ENCODE peak calls at places on chromosomes 7 and 10, in six cellular contexts. F, C, S, M, R and O are unnamed samples.

GRCh38 chr7:28165971-28166955 is 14.3 kb downstream of the JAZF1 start:
- DNase-seq in F (no peak), C (peak), S (no peak), M (no peak), R (no peak), O (no peak)

GRCh38 chr10:14889318-14889717 is 10.7 kb downstream of the SUV39H2 start:
- DNase-seq in F (peak), C (peak), S (peak), M (peak), R (no peak), O (no peak)

GRCh38 chr7:17668122-17668521 is 272.2 kb downstream of the SNX13 start:
- DNase-seq in F (no peak), C (no peak), S (no peak), M (no peak), R (no peak), O (no peak)

GRCh38 chr7:79361214-79361613 is 92.3 kb downstream of the MAGI2 start:
- DNase-seq in F (no peak), C (peak), S (no peak), M (no peak), R (no peak), O (no peak)

GRCh38 chr7:139822855-139823254 is 6.2 kb upstream of the TBXAS1 start:
- DNase-seq in F (no peak), C (no peak), S (no peak), M (no peak), R (no peak), O (no peak)

GRCh38 chr7:95436407-95436806 is 1.6 kb upstream of the PON2 start:
- DNase-seq in F (no peak), C (no peak), S (no peak), M (no peak), R (no peak), O (no peak)

GRCh38 chr7:4436936-4437335 is 245.2 kb upstream of the FOXK1 start:
- DNase-seq in F (no peak), C (no peak), S (no peak), M (no peak), R (no peak), O (no peak)

GRCh38 chr7:24175603-24176002 is 108.4 kb upstream of the NPY start:
- DNase-seq in F (no peak), C (no peak), S (no peak), M (no peak), R (no peak), O (no peak)

GRCh38 chr7:7099584-7100014 is 82.7 kb upstream of the C1GALT1 start:
- DNase-seq in F (peak), C (peak), S (peak), M (peak), R (peak), O (no peak)

GRCh38 chr7:57789130-57789529 is 339.2 kb downstream of the ZNF716 start:
- DNase-seq in F (no peak), C (no peak), S (no peak), M (no peak), R (no peak), O (no peak)

GRCh38 chr7:4665661-4666060 is 16.4 kb upstream of the FOXK1 start:
- DNase-seq in F (no peak), C (peak), S (peak), M (no peak), R (no peak), O (no peak)

GRCh38 chr7:141511370-141512335 is 39.6 kb upstream of the AGK start:
- DNase-seq in F (no peak), C (no peak), S (no peak), M (no peak), R (no peak), O (no peak)

GRCh38 chr10:29895436-29895835 is 163.9 kb downstream of the JCAD start:
- DNase-seq in F (no peak), C (no peak), S (peak), M (no peak), R (no peak), O (no peak)

GRCh38 chr10:87500646-87501048 is 4.0 kb upstream of the MINPP1 start:
- DNase-seq in F (peak), C (peak), S (no peak), M (no peak), R (peak), O (no peak)

GRCh38 chr10:122427280-122427679 is 27.2 kb upstream of the ARMS2 start:
- DNase-seq in F (no peak), C (no peak), S (no peak), M (no peak), R (no peak), O (no peak)

GRCh38 chr7:130372402-130372801 is 7.9 kb upstream of the CPA1 start:
- DNase-seq in F (no peak), C (no peak), S (no peak), M (no peak), R (no peak), O (no peak)

GRCh38 chr10:35516102-35516670 is 89.0 kb upstream of the GJD4 start:
- DNase-seq in F (no peak), C (no peak), S (peak), M (no peak), R (no peak), O (no peak)

GRCh38 chr10:60820093-60820769 is 42.0 kb downstream of the CDK1 start:
- DNase-seq in F (no peak), C (peak), S (peak), M (no peak), R (no peak), O (peak)

GRCh38 chr10:102804382-102804781 is 32.8 kb downstream of the CYP17A1 start:
- DNase-seq in F (no peak), C (no peak), S (no peak), M (no peak), R (no peak), O (no peak)

GRCh38 chr7:92635538-92635937 is 45.3 kb upstream of the FAM133B start:
- DNase-seq in F (no peak), C (peak), S (no peak), M (no peak), R (no peak), O (no peak)

GRCh38 chr10:126959431-126959830 is 54.2 kb downstream of the DOCK1 start:
- DNase-seq in F (no peak), C (no peak), S (no peak), M (no peak), R (no peak), O (no peak)

GRCh38 chr7:114175140-114175539 is 239.5 kb upstream of the FOXP2 start:
- DNase-seq in F (no peak), C (no peak), S (no peak), M (no peak), R (no peak), O (no peak)

GRCh38 chr7:22842383-22842903 is 19.8 kb upstream of the TOMM7 start:
- DNase-seq in F (no peak), C (no peak), S (no peak), M (no peak), R (no peak), O (no peak)

GRCh38 chr10:8061274-8062211 is 7.1 kb downstream of the GATA3 start:
- DNase-seq in F (no peak), C (peak), S (peak), M (no peak), R (no peak), O (no peak)

GRCh38 chr7:66697451-66698438 is 42.8 kb upstream of the RABGEF1 start:
- DNase-seq in F (peak), C (no peak), S (no peak), M (no peak), R (peak), O (no peak)

GRCh38 chr7:149733131-149733531 is 40.3 kb downstream of the ZNF467 start:
- DNase-seq in F (no peak), C (no peak), S (no peak), M (no peak), R (no peak), O (no peak)

GRCh38 chr10:99396471-99396870 is 34.0 kb downstream of the GOT1 start:
- DNase-seq in F (no peak), C (no peak), S (no peak), M (no peak), R (peak), O (no peak)

GRCh38 chr10:121032460-121032859 is 181.3 kb downstream of the WDR11 start:
- DNase-seq in F (no peak), C (peak), S (no peak), M (no peak), R (no peak), O (no peak)

GRCh38 chr7:101934618-101935017 is 117.2 kb downstream of the CUX1 start:
- DNase-seq in F (no peak), C (no peak), S (no peak), M (no peak), R (no peak), O (no peak)

GRCh38 chr7:20104696-20105095 is 112.5 kb downstream of the MACC1 start:
- DNase-seq in F (no peak), C (no peak), S (no peak), M (no peak), R (no peak), O (no peak)

GRCh38 chr7:103857435-103857834 is 132.0 kb downstream of the RELN start:
- DNase-seq in F (no peak), C (no peak), S (no peak), M (no peak), R (no peak), O (no peak)

GRCh38 chr10:1556496-1556895 is 180.8 kb downstream of the ADARB2 start:
- DNase-seq in F (no peak), C (no peak), S (no peak), M (no peak), R (no peak), O (no peak)

GRCh38 chr7:23863209-23863798 is 153.3 kb downstream of the STK31 start:
- DNase-seq in F (peak), C (peak), S (peak), M (peak), R (peak), O (no peak)

GRCh38 chr10:62264702-62265436 is 3.8 kb downstream of the RTKN2 start:
- DNase-seq in F (peak), C (peak), S (peak), M (peak), R (peak), O (no peak)

GRCh38 chr10:86078639-86079035 is 288.0 kb downstream of the GRID1 start:
- DNase-seq in F (no peak), C (no peak), S (no peak), M (no peak), R (no peak), O (no peak)

GRCh38 chr10:74213571-74214162 is 62.6 kb downstream of the ADK start:
- DNase-seq in F (peak), C (peak), S (peak), M (peak), R (peak), O (no peak)

DNA sequence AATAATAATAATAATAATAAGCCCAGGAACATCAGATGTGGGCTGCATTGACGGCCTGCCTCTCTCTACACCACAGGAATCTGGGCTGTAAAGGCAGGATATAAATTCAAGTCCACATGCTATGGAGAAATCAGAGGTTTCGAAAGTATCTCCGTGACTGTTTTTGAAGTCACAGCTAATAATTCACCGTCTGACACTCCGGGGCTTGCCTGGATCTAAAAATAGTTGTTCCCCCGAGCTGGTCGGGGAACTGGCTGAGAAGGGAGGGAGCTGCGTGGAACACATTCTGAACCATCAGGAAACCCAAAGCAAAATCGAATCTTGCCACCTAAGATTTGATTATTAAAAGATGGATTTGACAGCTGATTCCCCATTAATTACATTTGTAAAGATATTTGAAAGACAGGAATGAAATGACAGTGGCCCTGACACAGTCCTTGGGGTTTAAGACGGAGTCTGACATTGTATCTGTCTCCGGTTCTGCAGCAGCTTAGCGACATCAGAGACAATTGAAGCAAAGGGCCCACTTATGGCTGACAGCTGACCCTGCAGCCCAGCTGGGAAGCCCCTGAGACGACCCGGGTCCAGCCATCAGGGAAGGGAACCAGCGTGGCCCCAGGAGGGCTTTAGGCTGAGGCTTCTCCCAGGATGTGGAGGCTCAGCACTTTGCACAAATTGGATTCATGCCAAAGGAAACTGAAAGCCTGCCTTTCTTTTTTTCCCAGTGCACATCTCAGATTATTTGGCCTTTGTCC is 35.2 kb downstream of the KLF6 start:
- DNase-seq in F (no peak), C (peak), S (no peak), M (no peak), R (peak), O (no peak)
- TF ChIP-seq MYC in F (no peak), C (no peak), S (no peak), M (no peak), R (no peak), O (no peak)

GRCh38 chr10:50650481-50650880 is 26.7 kb upstream of the SGMS1 start:
- DNase-seq in F (no peak), C (no peak), S (no peak), M (no peak), R (no peak), O (no peak)

GRCh38 chr10:50648935-50649227 is 25.1 kb upstream of the SGMS1 start:
- DNase-seq in F (no peak), C (no peak), S (no peak), M (no peak), R (no peak), O (no peak)

GRCh38 chr10:50653758-50654157 is 30.0 kb upstream of the SGMS1 start:
- DNase-seq in F (no peak), C (no peak), S (no peak), M (no peak), R (no peak), O (no peak)

GRCh38 chr10:50651808-50652207 is 28.1 kb upstream of the SGMS1 start:
- DNase-seq in F (no peak), C (no peak), S (no peak), M (no peak), R (no peak), O (no peak)

DNA sequence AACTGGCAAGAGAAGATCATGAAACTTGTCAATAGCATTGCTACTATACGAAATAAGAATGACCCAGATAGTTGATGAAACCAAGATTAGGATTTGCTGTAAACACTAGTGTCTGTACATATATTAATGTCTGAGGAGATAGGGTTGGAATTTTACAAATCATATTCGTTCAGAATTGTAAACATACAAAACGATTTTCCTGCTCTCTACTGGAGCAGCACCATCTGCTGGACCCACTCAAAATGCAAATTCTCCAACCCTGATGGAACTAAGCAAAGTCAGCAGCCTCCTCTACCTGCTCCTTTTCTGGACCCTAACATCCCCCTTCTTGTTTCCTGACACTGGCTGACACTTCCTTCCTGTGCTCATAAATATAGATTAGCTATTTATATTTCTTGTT is 29.4 kb upstream of the SGMS1 start:
- DNase-seq in F (peak), C (peak), S (peak), M (no peak), R (no peak), O (no peak)
- TF ChIP-seq MYC in F (no peak), C (no peak), S (no peak), M (no peak), R (no peak), O (no peak)

DNA sequence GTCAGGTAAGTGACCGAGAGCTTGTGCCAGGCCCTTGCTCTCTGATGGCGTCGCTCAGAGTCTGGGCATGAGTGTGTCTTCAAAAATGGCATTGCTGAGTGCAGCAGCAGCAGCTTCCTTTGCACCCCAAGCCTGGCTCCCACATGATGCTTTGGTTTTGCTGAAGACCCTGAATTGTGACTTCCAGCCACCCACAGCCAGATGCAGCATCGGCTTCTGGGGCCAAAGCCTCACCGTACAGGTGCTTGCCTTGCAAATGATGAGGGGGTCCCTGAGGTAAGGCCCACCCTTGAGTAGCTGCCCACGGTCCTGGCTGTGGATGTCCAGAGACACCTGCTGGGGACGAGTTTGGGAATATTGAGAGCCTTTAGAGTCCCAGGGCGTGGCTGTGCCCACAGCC is 57.9 kb downstream of the JAKMIP3 start:
- DNase-seq in F (no peak), C (no peak), S (no peak), M (no peak), R (no peak), O (no peak)
- TF ChIP-seq MYC in F (no peak), C (no peak), S (no peak), M (no peak), R (no peak), O (no peak)

GRCh38 chr7:1679966-1680730 is 10.1 kb downstream of the ELFN1 start:
- DNase-seq in F (no peak), C (no peak), S (no peak), M (no peak), R (no peak), O (no peak)
- TF ChIP-seq MYC in F (no peak), C (no peak), S (no peak), M (no peak), R (no peak), O (no peak)

GRCh38 chr10:78429994-78430393 is 396.3 kb downstream of the RPS24 start:
- DNase-seq in F (no peak), C (no peak), S (no peak), M (no peak), R (no peak), O (no peak)

GRCh38 chr10:78434886-78435285 is 401.2 kb downstream of the RPS24 start:
- DNase-seq in F (no peak), C (no peak), S (peak), M (no peak), R (no peak), O (no peak)

GRCh38 chr10:78433063-78433717 is 399.5 kb downstream of the RPS24 start:
- DNase-seq in F (no peak), C (no peak), S (no peak), M (no peak), R (no peak), O (no peak)

GRCh38 chr10:78433722-78434535 is 400.3 kb downstream of the RPS24 start:
- DNase-seq in F (no peak), C (no peak), S (no peak), M (no peak), R (no peak), O (no peak)

GRCh38 chr10:78432582-78432981 is 398.9 kb downstream of the RPS24 start:
- DNase-seq in F (no peak), C (peak), S (no peak), M (no peak), R (peak), O (no peak)
- TF ChIP-seq MYC in F (no peak), C (no peak), S (no peak), M (no peak), R (no peak), O (no peak)